ENCODE peak calls at places on chromosomes 7 and 10, in five cellular contexts. W is activated T-cell treated with anti-CD3 and anti-CD28 coated beads for 1 hour; H is iris pigment epithelial cell; S is activated naive CD4-positive, alpha-beta T cell treated with anti-CD3 and anti-CD28 coated beads for 36 hours; X is cerebellum. B is an unnamed sample.

GRCh38 chr10:110865184-110865803 is 6.4 kb upstream of the PDCD4 start:
- DNase-seq in H (peak; percentile 71), S (peak; percentile 13), X (no peak), W (no peak), B (no peak)

GRCh38 chr7:28358423-28358868 is 53.9 kb upstream of the CREB5 start:
- DNase-seq in W (no peak), H (peak; percentile 91), X (no peak), S (no peak), B (no peak)

GRCh38 chr10:60441515-60441914 is 51.8 kb upstream of the ANK3 start:
- DNase-seq in W (no peak), X (no peak), H (peak; percentile 52), S (no peak), B (no peak)

GRCh38 chr7:27159278-27160146 is 3.0 kb upstream of the HOXA7 start:
- DNase-seq in W (no peak), X (no peak), S (no peak), H (no peak), B (no peak)

GRCh38 chr7:47580811-47581331 is 1.0 kb downstream of the TNS3 start:
- DNase-seq in W (no peak), H (no peak), X (no peak), S (no peak), B (no peak)

GRCh38 chr10:120891367-120891766 is 40.2 kb downstream of the WDR11 start:
- DNase-seq in X (no peak), S (no peak), W (no peak), H (no peak), B (no peak)

GRCh38 chr10:111211241-111211640 is 134.4 kb downstream of the ADRA2A start:
- DNase-seq in H (no peak), X (no peak), W (no peak), S (no peak), B (no peak)

GRCh38 chr10:17847586-17848296 is 38.6 kb downstream of the MRC1 start:
- DNase-seq in X (peak; percentile 34), H (peak; percentile 57), W (no peak), S (no peak), B (peak; percentile 17)

GRCh38 chr10:13421382-13421917 is 73.4 kb upstream of the SEPHS1 start:
- DNase-seq in X (no peak), H (no peak), W (no peak), S (no peak), B (no peak)

GRCh38 chr7:41637051-41637450 is 65.8 kb downstream of the INHBA start:
- DNase-seq in H (peak; percentile 24), S (no peak), X (no peak), W (no peak), B (no peak)

GRCh38 chr10:102608487-102608886 is 35.8 kb upstream of the TRIM8 start:
- DNase-seq in S (no peak), X (no peak), H (no peak), W (no peak), B (peak; percentile 31)

GRCh38 chr10:79405221-79405994 is 40.0 kb downstream of the ZCCHC24 start:
- DNase-seq in X (no peak), H (no peak), W (no peak), S (no peak), B (no peak)

GRCh38 chr10:73593812-73594211 is 2.7 kb upstream of the USP54 start:
- DNase-seq in H (no peak), X (no peak), W (no peak), S (no peak), B (no peak)